ENCODE peak calls at places on chromosomes 13 and 19, in nine cellular contexts. R, J, B, G, A, N, U, C and D are unnamed samples.

GRCh38 chr13:53782400-53783030 is 753.9 kb downstream of the OLFM4 start:
- DNase-seq in U (peak), A (peak), G (peak), N (peak), J (peak), R (no peak), B (peak), C (peak), D (peak)

GRCh38 chr19:54172764-54173699 is at the start of gene TMC4:
- DNase-seq in A (peak), C (no peak), N (peak), B (peak), R (no peak), U (no peak), G (peak), J (no peak), D (peak)

GRCh38 chr19:7506385-7507328 is 9.2 kb upstream of the ZNF358 start:
- DNase-seq in A (peak), J (peak), C (peak), R (peak), U (peak), B (peak), N (peak), G (peak), D (peak)

GRCh38 chr19:11530432-11530831 is 1.5 kb upstream of the ECSIT start:
- DNase-seq in C (peak), A (peak), N (peak), U (peak), J (peak), G (peak), R (no peak), B (peak), D (peak)

GRCh38 chr19:42111811-42112210 is 20.4 kb downstream of the POU2F2 start:
- DNase-seq in N (no peak), A (no peak), J (no peak), R (no peak), C (no peak), U (no peak), G (peak), B (peak), D (no peak)

GRCh38 chr13:46168341-46168740 is 13.6 kb downstream of the LCP1 start:
- DNase-seq in B (peak), C (no peak), R (no peak), G (no peak), U (no peak), A (no peak), J (no peak), N (no peak), D (peak)

GRCh38 chr19:38737297-38737865 is 6.9 kb downstream of the CAPN12 start:
- DNase-seq in J (no peak), N (no peak), G (no peak), U (no peak), B (no peak), C (no peak), A (no peak), R (no peak), D (peak)

GRCh38 chr13:111492958-111493357 is 172.5 kb downstream of the TEX29 start:
- DNase-seq in B (no peak), N (no peak), J (no peak), G (no peak), R (no peak), U (no peak), C (no peak), A (no peak), D (no peak)

GRCh38 chr13:78660130-78660857 is 1.3 kb upstream of the OBI1 start:
- DNase-seq in G (no peak), J (peak), B (no peak), C (no peak), U (no peak), A (no peak), N (no peak), R (no peak), D (peak)

GRCh38 chr13:91247768-91248167 is 99.7 kb upstream of the MIR17HG start:
- DNase-seq in R (no peak), G (peak), J (peak), U (no peak), B (peak), C (no peak), A (no peak), N (no peak), D (no peak)

GRCh38 chr13:41916173-41916954 is 44.5 kb downstream of the VWA8 start:
- DNase-seq in B (peak), U (no peak), N (no peak), C (peak), G (peak), A (no peak), R (no peak), J (peak), D (no peak)

GRCh38 chr13:63855457-63856118 is 2439.9 kb upstream of the PCDH20 start:
- DNase-seq in J (no peak), C (peak), B (no peak), R (no peak), N (no peak), A (no peak), U (no peak), G (no peak), D (no peak)

GRCh38 chr13:102011539-102011938 is 390.3 kb downstream of the FGF14 start:
- DNase-seq in G (no peak), J (no peak), N (no peak), C (no peak), R (no peak), U (no peak), B (no peak), A (peak), D (no peak)

DNA sequence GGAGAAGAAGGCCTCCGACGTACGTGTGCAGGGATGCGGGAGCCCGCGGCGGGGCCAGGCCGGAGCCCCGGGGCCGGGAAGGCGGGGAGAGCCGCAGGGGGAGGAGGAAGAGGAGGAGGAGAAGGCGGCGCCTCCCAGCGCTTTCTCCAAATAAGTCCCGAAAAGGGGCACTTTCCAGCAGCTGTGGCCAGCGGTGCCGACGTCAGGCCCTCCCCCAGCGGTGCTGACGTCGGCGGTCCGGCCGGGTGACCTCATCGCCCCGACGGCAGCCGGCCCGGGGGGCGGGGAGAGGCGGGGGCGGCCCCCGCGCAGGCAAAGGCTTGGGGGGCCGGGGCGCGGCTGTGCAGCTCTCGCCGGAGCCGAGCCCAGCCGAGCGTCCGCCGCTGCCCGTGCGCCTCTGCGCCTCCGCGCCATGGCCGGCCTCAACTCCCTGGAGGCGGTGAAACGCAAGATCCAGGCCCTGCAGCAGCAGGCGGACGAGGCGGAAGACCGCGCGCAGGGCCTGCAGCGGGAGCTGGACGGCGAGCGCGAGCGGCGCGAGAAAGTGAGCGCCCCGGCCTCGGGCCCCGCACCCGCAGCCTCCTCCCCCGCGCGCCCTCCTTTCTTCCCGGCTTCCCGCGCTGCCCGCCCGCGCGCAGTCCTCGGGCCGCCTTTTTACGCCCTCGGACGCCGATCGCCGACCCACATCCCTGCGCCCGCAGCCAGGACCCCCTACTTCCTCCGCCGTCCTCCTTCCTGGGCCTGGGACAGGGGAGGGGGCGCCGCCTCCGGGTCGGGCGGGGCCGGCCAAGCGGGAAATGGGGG is at the start of gene TPM4:
- DNase-seq in B (peak), J (peak), A (peak), R (peak), N (no peak), C (peak), U (peak), G (peak), D (peak)
- TF ChIP-seq CTCF in B (no peak), J (no peak), A (no peak), R (no peak), N (no peak), C (no peak), U (no peak), G (no peak), D (no peak)

DNA sequence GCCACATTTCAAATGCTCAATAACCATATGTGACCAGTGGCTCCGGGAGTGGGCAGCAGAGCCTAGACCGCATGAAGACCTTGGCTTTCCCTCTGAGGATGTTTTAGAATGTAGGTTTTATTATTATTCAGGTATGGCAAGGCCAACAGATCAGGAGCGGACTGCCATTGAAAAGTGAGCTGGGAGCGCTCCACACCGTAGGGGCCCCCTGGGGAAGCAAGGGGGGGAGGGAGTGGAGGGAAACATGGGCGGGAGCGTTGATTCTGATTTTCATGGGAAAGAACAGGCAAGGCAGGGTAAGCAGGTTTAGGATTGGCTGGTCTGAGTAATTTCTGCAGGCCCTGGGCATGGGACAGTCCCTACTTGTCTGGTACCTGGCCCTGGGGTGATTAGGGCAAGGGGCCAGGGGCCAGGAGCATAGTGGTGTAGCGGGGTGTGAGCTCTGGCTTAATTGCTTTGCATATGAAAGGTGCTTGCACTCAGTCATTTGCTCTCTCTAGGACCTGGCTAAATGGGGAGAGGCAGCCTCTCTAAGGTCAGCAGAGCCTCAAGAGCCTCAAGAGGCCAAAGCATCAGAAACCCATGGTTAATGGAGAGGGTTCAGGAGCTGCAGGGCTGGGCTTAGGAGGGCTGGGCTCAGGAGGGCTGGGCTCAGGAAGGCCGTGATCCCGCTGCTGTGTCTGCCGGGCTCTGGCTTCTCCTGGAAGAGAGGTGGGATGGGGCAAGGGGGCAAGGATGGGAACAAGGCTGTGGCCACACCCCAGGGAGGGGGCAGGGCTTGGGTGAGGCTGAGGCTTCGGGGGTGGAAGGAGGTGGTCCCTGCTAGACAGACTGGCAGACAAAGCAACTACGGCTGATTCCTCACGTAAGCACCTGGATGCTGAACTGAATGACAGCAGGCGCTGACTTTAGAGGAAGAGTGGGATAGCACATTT is 82.0 kb upstream of the WASF3 start:
- DNase-seq in N (no peak), G (no peak), B (peak), J (no peak), A (peak), R (no peak), U (no peak), C (no peak), D (no peak)
- TF ChIP-seq CTCF in N (no peak), G (no peak), B (no peak), J (no peak), A (no peak), R (no peak), U (no peak), C (no peak), D (no peak)

DNA sequence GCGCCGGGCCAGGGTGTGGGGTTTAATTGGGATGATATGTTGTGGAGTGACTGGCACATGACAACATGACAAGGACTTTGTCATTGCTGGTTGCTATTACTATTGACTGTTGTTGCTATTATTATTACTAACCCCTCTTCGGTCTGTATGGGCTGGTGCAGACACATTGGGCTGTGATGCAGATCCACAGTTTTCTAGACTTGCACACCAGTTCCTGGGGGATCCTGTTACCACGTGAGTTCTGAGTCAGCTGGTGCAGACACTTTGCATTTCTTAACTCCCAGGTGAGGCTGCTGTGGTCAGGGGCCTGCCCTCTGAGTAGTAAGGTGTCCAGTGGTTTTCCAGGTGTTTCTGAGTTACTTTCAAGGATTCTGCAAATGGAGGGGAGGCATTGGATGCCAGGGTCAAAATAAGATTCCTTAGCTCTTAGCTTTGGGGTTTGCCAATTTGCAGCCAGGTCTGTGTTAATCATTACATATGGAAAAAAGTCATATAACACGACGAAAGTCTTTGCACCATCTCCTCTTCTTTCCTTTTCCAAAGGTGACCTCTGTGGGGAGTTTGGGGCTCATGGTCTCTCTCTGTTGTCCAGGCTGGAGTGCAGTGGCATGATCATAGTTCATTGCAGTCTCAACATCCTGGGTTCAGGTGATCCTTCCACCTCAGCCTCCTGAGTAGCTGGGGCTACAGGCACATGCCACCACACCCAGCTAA is 19.3 kb downstream of the BICRA start:
- DNase-seq in U (no peak), G (no peak), A (no peak), J (no peak), N (no peak), B (peak), C (no peak), R (no peak), D (no peak)
- TF ChIP-seq CTCF in U (no peak), G (no peak), A (no peak), J (no peak), N (no peak), B (no peak), C (no peak), R (no peak), D (no peak)

GRCh38 chr19:4112367-4112766 is 11.6 kb downstream of the MAP2K2 start:
- DNase-seq in R (no peak), C (no peak), U (no peak), B (no peak), G (no peak), J (no peak), A (no peak), N (no peak), D (no peak)
- TF ChIP-seq CTCF in R (no peak), C (no peak), U (no peak), B (no peak), G (no peak), J (no peak), A (no peak), N (no peak), D (no peak)

DNA sequence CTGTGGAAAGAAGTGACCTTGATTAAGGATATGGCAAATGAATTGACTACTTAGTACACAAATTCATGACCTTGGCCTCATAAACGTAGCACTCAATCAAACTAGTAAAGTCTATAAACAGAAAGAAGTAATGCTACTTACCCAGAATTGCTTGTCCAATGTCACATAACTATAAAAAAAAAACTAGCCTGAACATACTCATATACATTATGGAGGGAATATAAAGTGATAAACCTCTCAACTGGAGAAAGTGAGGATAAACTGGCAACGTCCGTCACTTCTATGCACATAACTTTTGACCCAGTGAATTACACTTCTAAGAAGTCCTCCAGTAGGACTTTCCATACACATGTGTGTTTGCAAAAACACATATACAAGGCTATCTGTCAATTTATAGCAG is 7.7 kb upstream of the SERP2 start:
- DNase-seq in G (no peak), U (no peak), R (no peak), C (no peak), A (no peak), B (no peak), N (no peak), J (no peak), D (no peak)
- TF ChIP-seq CTCF in G (no peak), U (no peak), R (no peak), C (no peak), A (no peak), B (no peak), N (no peak), J (no peak), D (no peak)

GRCh38 chr13:37608750-37609339 is 10.3 kb upstream of the POSTN start:
- DNase-seq in G (no peak), C (no peak), N (no peak), B (peak), J (no peak), A (no peak), R (no peak), U (no peak), D (no peak)
- TF ChIP-seq CTCF in G (peak), C (peak), N (no peak), B (peak), J (peak), A (no peak), R (no peak), U (no peak), D (no peak)

GRCh38 chr19:37370880-37371661 is at the start of gene ZNF527:
- DNase-seq in G (peak), J (peak), C (peak), R (peak), B (peak), U (peak), N (peak), A (peak), D (peak)
- TF ChIP-seq CTCF in G (no peak), J (no peak), C (peak), R (no peak), B (no peak), U (peak), N (no peak), A (peak), D (no peak)

DNA sequence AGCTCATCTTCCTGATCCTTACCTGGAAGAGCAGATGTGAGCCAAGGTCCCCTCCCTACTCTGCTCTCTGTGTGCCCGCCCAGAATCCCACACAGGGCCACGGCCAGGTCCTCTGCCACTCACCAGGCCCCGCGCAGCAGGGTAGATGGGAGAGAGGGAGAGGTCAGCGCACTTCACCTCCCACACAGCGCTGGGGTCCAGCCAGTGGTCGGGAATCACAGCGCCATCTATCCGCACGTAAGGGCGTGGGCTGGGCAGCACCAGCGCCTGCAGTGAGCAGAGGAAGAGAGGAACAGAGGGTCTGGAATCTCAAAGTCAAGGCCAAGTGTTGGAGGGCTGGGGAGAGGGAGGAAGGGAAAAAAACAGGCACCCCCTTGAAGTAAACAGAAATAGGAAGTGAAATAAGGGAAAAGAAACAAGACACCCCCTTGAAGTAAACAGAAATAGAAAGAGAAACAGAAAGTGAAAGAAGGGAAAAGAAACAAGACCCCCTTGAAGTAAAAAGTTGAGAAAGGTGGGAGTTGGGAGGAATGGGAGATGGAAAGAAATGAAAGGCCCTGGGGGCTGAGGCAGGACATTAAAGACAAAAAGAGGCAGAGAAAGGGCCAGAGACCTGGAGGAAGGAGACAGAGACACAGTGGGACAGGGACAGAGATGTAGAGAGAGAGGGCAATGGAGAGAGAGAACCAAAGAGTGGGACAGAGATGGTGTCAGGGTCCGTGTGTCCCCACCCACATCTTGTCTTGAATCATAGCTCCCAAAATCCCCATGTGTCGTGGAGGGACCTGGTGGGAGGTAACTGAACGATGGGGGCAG is 7.1 kb upstream of the PLA2G4C start:
- DNase-seq in N (no peak), J (no peak), R (no peak), A (no peak), G (no peak), U (no peak), B (no peak), C (no peak), D (no peak)
- TF ChIP-seq CTCF in N (no peak), J (no peak), R (no peak), A (no peak), G (no peak), U (no peak), B (no peak), C (no peak), D (no peak)

DNA sequence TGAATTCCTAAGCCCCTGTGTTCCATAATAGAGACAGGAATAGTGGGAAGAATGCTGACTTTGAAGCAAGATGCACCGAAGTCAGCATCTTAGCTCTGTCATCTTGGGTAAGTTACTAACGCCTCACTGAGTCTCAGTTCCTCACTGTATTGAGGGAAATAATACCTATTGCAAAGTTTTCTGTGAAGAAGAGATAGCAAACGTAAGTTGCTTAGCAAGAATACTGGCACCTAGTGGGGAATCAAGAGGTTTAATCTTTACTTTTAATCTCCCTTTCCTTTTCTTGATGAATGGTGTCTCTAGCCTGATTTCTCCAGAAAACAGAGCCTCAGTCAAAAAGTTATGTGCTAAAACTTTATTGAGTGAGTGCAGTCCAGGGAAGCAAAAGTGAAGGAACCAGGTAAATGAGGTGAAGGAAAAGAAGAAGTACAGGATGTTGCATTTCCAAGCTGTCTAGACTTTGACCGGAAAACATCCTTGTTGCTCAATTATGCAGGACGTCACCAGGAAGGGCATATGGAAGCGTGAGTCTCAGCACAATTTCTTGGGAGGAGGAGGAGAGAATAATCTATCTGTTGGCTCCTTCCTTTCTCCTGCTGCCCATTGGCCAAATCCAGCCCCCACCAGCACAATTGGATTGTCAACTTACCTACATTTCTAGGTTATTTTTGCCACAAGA is 210.0 kb downstream of the B3GLCT start:
- DNase-seq in C (no peak), N (no peak), A (no peak), U (no peak), G (no peak), B (peak), J (no peak), R (no peak), D (no peak)
- TF ChIP-seq CTCF in C (peak), N (no peak), A (no peak), U (peak), G (no peak), B (peak), J (peak), R (no peak), D (no peak)